ENCODE peak calls at places on chromosomes 2 and 18, in nine cellular contexts. One of them, this sample, is unnamed.

GRCh38 chr2:9473985-9474360 is 378 bp upstream of the IAH1 start:
- DNase-seq in suprapubic skin: peak; percentile 80
- DNase-seq in HCT116: no peak
- DNase-seq in GM12878: no peak
- DNase-seq in esophagus squamous epithelium: no peak
- DNase-seq in IMR-90: no peak
- DNase-seq in A549: no peak
- DNase-seq in transverse colon: peak; percentile 70
- DNase-seq in adrenal gland: peak; percentile 38
- DNase-seq in this sample: no peak

GRCh38 chr2:34332813-34333212 is 733.7 kb upstream of the FAM98A start:
- DNase-seq in transverse colon: no peak
- DNase-seq in adrenal gland: no peak
- DNase-seq in HCT116: no peak
- DNase-seq in A549: no peak
- DNase-seq in IMR-90: no peak
- DNase-seq in esophagus squamous epithelium: no peak
- DNase-seq in GM12878: no peak
- DNase-seq in suprapubic skin: no peak
- DNase-seq in this sample: no peak

GRCh38 chr2:5798083-5798482 is 105.9 kb downstream of the SOX11 start:
- DNase-seq in esophagus squamous epithelium: no peak
- DNase-seq in IMR-90: peak; percentile 97
- DNase-seq in GM12878: no peak
- DNase-seq in HCT116: no peak
- DNase-seq in A549: no peak
- DNase-seq in transverse colon: no peak
- DNase-seq in adrenal gland: no peak
- DNase-seq in suprapubic skin: no peak
- DNase-seq in this sample: no peak

GRCh38 chr18:76453057-76453561 is 41.9 kb downstream of the ZNF516 start:
- DNase-seq in adrenal gland: no peak
- DNase-seq in esophagus squamous epithelium: no peak
- DNase-seq in GM12878: no peak
- DNase-seq in IMR-90: no peak
- DNase-seq in transverse colon: no peak
- DNase-seq in A549: no peak
- DNase-seq in HCT116: no peak
- DNase-seq in suprapubic skin: no peak
- DNase-seq in this sample: no peak

GRCh38 chr2:187995556-187995955 is 296.1 kb upstream of the GULP1 start:
- DNase-seq in IMR-90: no peak
- DNase-seq in suprapubic skin: no peak
- DNase-seq in A549: no peak
- DNase-seq in esophagus squamous epithelium: no peak
- DNase-seq in transverse colon: no peak
- DNase-seq in GM12878: no peak
- DNase-seq in adrenal gland: no peak
- DNase-seq in HCT116: no peak
- DNase-seq in this sample: no peak

GRCh38 chr2:168805615-168806014 is 3.2 kb downstream of the NOSTRIN start:
- DNase-seq in adrenal gland: no peak
- DNase-seq in A549: no peak
- DNase-seq in transverse colon: no peak
- DNase-seq in esophagus squamous epithelium: no peak
- DNase-seq in GM12878: no peak
- DNase-seq in HCT116: no peak
- DNase-seq in IMR-90: no peak
- DNase-seq in suprapubic skin: no peak
- DNase-seq in this sample: no peak

GRCh38 chr2:164599954-164600589 is 21.2 kb downstream of the GRB14 start:
- DNase-seq in HCT116: peak; percentile 79
- DNase-seq in transverse colon: peak; percentile 20
- DNase-seq in GM12878: no peak
- DNase-seq in suprapubic skin: no peak
- DNase-seq in IMR-90: peak; percentile 50
- DNase-seq in esophagus squamous epithelium: no peak
- DNase-seq in adrenal gland: peak; percentile 66
- DNase-seq in A549: peak; percentile 53
- DNase-seq in this sample: no peak

GRCh38 chr2:144320491-144320890 is 199.4 kb downstream of the ZEB2 start:
- DNase-seq in transverse colon: no peak
- DNase-seq in adrenal gland: peak; percentile 41
- DNase-seq in esophagus squamous epithelium: no peak
- DNase-seq in A549: no peak
- DNase-seq in IMR-90: peak; percentile 28
- DNase-seq in HCT116: no peak
- DNase-seq in GM12878: no peak
- DNase-seq in suprapubic skin: no peak
- DNase-seq in this sample: no peak

DNA sequence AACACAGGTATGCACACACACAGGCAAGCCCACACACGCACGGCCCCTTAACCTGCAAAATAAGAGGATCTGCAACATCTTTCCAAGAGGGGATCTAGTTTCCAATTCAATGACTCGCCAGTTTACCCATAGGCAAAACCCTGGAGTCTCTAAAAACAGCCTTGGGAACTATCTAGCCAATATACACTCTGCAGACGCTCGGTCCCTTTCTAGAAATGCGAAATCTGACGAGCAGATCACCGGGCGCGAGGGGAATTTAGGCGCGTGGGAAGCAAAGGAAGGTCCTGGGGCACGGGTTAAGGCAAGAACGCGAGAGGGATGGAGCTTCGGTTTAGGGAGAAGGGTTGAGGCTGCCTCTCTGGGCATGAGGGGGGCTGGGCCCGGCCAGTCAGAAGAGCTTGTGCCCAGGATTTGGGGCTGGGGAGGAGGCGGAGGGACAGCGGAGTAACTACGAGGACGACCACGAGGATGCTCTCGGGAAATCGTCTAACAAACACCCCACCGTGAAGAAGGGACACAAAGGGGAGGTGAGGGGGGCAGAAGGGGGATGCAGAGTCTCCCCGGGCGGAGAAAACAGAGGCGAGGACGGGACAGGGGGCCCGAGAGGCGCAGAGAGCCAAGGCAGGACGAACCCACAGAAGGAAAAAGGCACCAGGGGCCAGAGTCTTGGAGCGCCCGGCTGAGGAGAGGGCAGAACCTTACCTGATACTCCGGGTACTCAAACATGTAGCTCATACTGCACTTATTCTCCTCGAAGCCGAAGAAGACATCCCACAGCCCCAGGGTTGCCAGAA is 542 bp downstream of the PGAP1 start:
- DNase-seq in suprapubic skin: peak; percentile 67
- DNase-seq in transverse colon: peak; percentile 26
- DNase-seq in esophagus squamous epithelium: no peak
- DNase-seq in adrenal gland: peak; percentile 44
- DNase-seq in IMR-90: peak; percentile 26
- DNase-seq in GM12878: no peak
- DNase-seq in A549: peak; percentile 28
- DNase-seq in HCT116: no peak
- DNase-seq in this sample: peak; percentile 27
- H3K4me3 ChIP-seq in suprapubic skin: peak overlapping the region; percentile 84
- H3K4me3 ChIP-seq in transverse colon: peak overlapping the region; percentile 88
- H3K4me3 ChIP-seq in esophagus squamous epithelium: peak overlapping the region; percentile 91
- H3K4me3 ChIP-seq in adrenal gland: peak overlapping the region; percentile 80
- H3K4me3 ChIP-seq in IMR-90: peak overlapping the region; percentile 80
- H3K4me3 ChIP-seq in GM12878: peak overlapping the region; percentile 95
- H3K4me3 ChIP-seq in A549: peak overlapping the region; percentile 97
- H3K4me3 ChIP-seq in HCT116: peak overlapping the region; percentile 79
- H3K4me3 ChIP-seq in this sample: peak overlapping the region; percentile 89

DNA sequence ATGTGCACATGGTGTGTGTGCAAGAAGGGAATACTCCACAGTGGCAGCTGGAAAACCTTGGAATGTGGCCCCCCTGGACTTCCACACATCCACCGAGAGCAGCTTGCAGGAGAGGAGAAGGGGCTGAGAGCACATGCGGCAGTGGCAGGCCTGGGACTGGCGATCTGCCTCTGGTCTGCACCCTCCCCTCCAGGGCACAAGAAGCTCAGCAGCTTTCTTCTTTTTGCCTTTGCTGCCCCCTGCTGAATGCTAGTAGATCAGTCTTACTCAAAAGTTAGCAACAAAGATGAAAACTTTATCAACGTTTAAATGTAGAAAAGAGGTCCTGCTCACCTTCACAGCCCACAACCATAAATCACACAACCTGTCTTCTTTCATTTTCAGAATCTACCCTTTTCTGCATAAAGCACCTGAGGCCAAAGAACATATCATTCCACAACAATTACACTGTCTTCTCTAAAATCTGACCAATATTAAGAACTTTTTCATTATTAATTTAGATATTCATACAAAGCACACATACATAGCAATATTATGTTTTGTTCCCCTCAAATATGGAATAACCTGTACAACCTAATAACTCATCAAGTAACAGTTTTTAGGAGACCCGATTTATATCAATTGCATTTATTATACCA is 34.6 kb downstream of the TGFBRAP1 start:
- DNase-seq in A549: peak; percentile 58
- DNase-seq in GM12878: no peak
- DNase-seq in HCT116: peak; percentile 43
- DNase-seq in IMR-90: peak; percentile 68
- DNase-seq in suprapubic skin: no peak
- DNase-seq in adrenal gland: peak; percentile 84
- DNase-seq in esophagus squamous epithelium: no peak
- DNase-seq in transverse colon: no peak
- DNase-seq in this sample: no peak
- TF ChIP-seq CTCF in A549: peak; percentile 49
- TF ChIP-seq CTCF in GM12878: peak; percentile 47
- TF ChIP-seq CTCF in HCT116: peak; percentile 64
- TF ChIP-seq CTCF in IMR-90: peak; percentile 67
- TF ChIP-seq CTCF in suprapubic skin: peak; percentile 10
- TF ChIP-seq CTCF in adrenal gland: peak; percentile 69
- TF ChIP-seq CTCF in esophagus squamous epithelium: peak; percentile 11
- TF ChIP-seq CTCF in transverse colon: no peak
- TF ChIP-seq CTCF in this sample: no peak

DNA sequence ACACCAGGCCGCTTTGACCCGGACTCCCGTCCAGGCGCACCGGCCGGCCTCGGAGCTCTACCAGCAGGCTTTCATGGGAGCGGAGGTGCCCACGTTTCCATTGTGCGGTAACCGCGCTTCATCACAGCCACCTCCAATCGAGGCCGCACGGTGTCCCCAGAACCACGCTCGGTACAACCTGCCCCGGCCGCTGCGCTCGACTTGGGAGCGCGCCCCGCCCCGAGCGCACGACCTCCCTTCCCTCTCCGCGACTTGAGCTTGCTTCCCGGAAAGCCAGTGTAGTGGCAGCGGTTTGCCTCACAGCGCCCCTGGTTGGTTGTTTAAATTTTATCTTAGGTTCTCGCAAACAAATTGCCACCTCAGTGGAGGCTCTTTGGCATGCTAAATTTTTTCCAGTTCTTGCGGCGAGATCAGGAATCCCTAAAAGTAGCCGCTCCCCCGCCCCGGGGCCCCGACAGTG is 329 bp upstream of the CYP1B1 start:
- DNase-seq in IMR-90: peak; percentile 68
- DNase-seq in esophagus squamous epithelium: peak; percentile 8
- DNase-seq in HCT116: peak; percentile 61
- DNase-seq in transverse colon: peak; percentile 64
- DNase-seq in suprapubic skin: peak; percentile 87
- DNase-seq in A549: peak; percentile 75
- DNase-seq in adrenal gland: peak; percentile 81
- DNase-seq in GM12878: no peak
- DNase-seq in this sample: peak; percentile 95
- TF ChIP-seq POLR2A in IMR-90: no peak
- TF ChIP-seq POLR2A in esophagus squamous epithelium: no peak
- TF ChIP-seq POLR2A in HCT116: peak; percentile 46
- TF ChIP-seq POLR2A in transverse colon: no peak
- TF ChIP-seq POLR2A in suprapubic skin: no peak
- TF ChIP-seq POLR2A in A549: peak; percentile 49
- TF ChIP-seq POLR2A in adrenal gland: no peak
- TF ChIP-seq POLR2A in GM12878: peak; percentile 64
- TF ChIP-seq POLR2A in this sample: no peak

GRCh38 chr2:154226931-154227330 is 355.2 kb downstream of the GALNT13 start:
- DNase-seq in transverse colon: no peak
- DNase-seq in adrenal gland: no peak
- DNase-seq in esophagus squamous epithelium: no peak
- DNase-seq in A549: no peak
- DNase-seq in suprapubic skin: no peak
- DNase-seq in HCT116: no peak
- DNase-seq in IMR-90: no peak
- DNase-seq in GM12878: no peak
- DNase-seq in this sample: no peak

GRCh38 chr2:154233231-154233630 is 361.5 kb downstream of the GALNT13 start:
- DNase-seq in adrenal gland: no peak
- DNase-seq in esophagus squamous epithelium: no peak
- DNase-seq in transverse colon: no peak
- DNase-seq in GM12878: no peak
- DNase-seq in suprapubic skin: no peak
- DNase-seq in HCT116: no peak
- DNase-seq in A549: no peak
- DNase-seq in IMR-90: no peak
- DNase-seq in this sample: no peak

GRCh38 chr2:154229971-154230370 is 358.2 kb downstream of the GALNT13 start:
- DNase-seq in HCT116: no peak
- DNase-seq in suprapubic skin: no peak
- DNase-seq in transverse colon: no peak
- DNase-seq in GM12878: no peak
- DNase-seq in IMR-90: no peak
- DNase-seq in esophagus squamous epithelium: no peak
- DNase-seq in adrenal gland: no peak
- DNase-seq in A549: no peak
- DNase-seq in this sample: no peak
- H3K4me3 ChIP-seq in HCT116: no peak overlapping the region
- H3K4me3 ChIP-seq in suprapubic skin: no peak overlapping the region
- H3K4me3 ChIP-seq in transverse colon: no peak overlapping the region
- H3K4me3 ChIP-seq in GM12878: no peak overlapping the region
- H3K4me3 ChIP-seq in IMR-90: no peak overlapping the region
- H3K4me3 ChIP-seq in esophagus squamous epithelium: no peak overlapping the region
- H3K4me3 ChIP-seq in adrenal gland: no peak overlapping the region
- H3K4me3 ChIP-seq in A549: no peak overlapping the region
- H3K4me3 ChIP-seq in this sample: no peak overlapping the region

GRCh38 chr2:46803911-46804670 is 111.5 kb downstream of the MCFD2 start:
- DNase-seq in IMR-90: peak; percentile 96
- DNase-seq in HCT116: peak; percentile 68
- DNase-seq in GM12878: no peak
- DNase-seq in A549: no peak
- DNase-seq in adrenal gland: peak; percentile 3
- DNase-seq in suprapubic skin: no peak
- DNase-seq in esophagus squamous epithelium: no peak
- DNase-seq in transverse colon: no peak
- DNase-seq in this sample: peak; percentile 84

GRCh38 chr2:46803551-46803885 is 112.1 kb downstream of the MCFD2 start:
- DNase-seq in transverse colon: no peak
- DNase-seq in adrenal gland: peak; percentile 6
- DNase-seq in GM12878: no peak
- DNase-seq in esophagus squamous epithelium: no peak
- DNase-seq in suprapubic skin: no peak
- DNase-seq in IMR-90: no peak
- DNase-seq in HCT116: no peak
- DNase-seq in A549: no peak
- DNase-seq in this sample: peak; percentile 52

GRCh38 chr2:46804794-46805193 is 110.8 kb downstream of the MCFD2 start:
- DNase-seq in transverse colon: no peak
- DNase-seq in HCT116: no peak
- DNase-seq in esophagus squamous epithelium: no peak
- DNase-seq in suprapubic skin: no peak
- DNase-seq in adrenal gland: peak; percentile 5
- DNase-seq in A549: no peak
- DNase-seq in IMR-90: peak; percentile 54
- DNase-seq in GM12878: no peak
- DNase-seq in this sample: peak; percentile 20

GRCh38 chr2:46801731-46802664 is 113.6 kb downstream of the MCFD2 start:
- DNase-seq in GM12878: no peak
- DNase-seq in adrenal gland: peak; percentile 75
- DNase-seq in transverse colon: no peak
- DNase-seq in IMR-90: peak; percentile 60
- DNase-seq in A549: no peak
- DNase-seq in HCT116: no peak
- DNase-seq in suprapubic skin: no peak
- DNase-seq in esophagus squamous epithelium: no peak
- DNase-seq in this sample: no peak

GRCh38 chr2:46802665-46803550 is 112.7 kb downstream of the MCFD2 start:
- DNase-seq in transverse colon: no peak
- DNase-seq in esophagus squamous epithelium: no peak
- DNase-seq in HCT116: no peak
- DNase-seq in suprapubic skin: no peak
- DNase-seq in adrenal gland: peak; percentile 3
- DNase-seq in A549: no peak
- DNase-seq in GM12878: no peak
- DNase-seq in IMR-90: no peak
- DNase-seq in this sample: no peak
- TF ChIP-seq CTCF in transverse colon: no peak
- TF ChIP-seq CTCF in esophagus squamous epithelium: no peak
- TF ChIP-seq CTCF in HCT116: no peak
- TF ChIP-seq CTCF in suprapubic skin: no peak
- TF ChIP-seq CTCF in adrenal gland: no peak
- TF ChIP-seq CTCF in A549: no peak
- TF ChIP-seq CTCF in GM12878: no peak
- TF ChIP-seq CTCF in IMR-90: peak; percentile 26
- TF ChIP-seq CTCF in this sample: no peak